ENCODE peak calls at places on chromosomes 16 and 17, in five cellular contexts. O is tibial artery; X is stimulated activated CD4-positive, alpha-beta T cell treated with anti-CD3 and anti-CD28 coated beads, TNF-alpha, amount 100 ng/mL, for 48 hours; W is activated T-helper 1 cell treated with Interleukin-2 at 50 U/mL for 16 hours; P is activated CD4-positive, alpha-beta T cell treated with anti-CD3 and anti-CD28 coated beads for 24 hours. I is an unnamed sample.

GRCh38 chr17:49703557-49704277 is 4.0 kb downstream of the SLC35B1 start:
- DNase-seq in O (no peak), X (no peak), W (no peak), P (no peak), I (no peak)

GRCh38 chr16:88524973-88525662 is 45.1 kb upstream of the ZC3H18 start:
- DNase-seq in O (no peak), X (no peak), W (no peak), P (no peak), I (no peak)

GRCh38 chr16:66300501-66300900 is 66.0 kb upstream of the CDH5 start:
- DNase-seq in O (no peak), X (no peak), W (no peak), P (no peak), I (no peak)

GRCh38 chr16:76756951-76757350 is 434.0 kb upstream of the MON1B start:
- DNase-seq in O (no peak), X (no peak), W (no peak), P (no peak), I (no peak)

GRCh38 chr17:82237083-82237745 is 8.4 kb downstream of the SLC16A3 start:
- DNase-seq in O (peak; percentile 70), X (no peak), W (no peak), P (no peak), I (no peak)

GRCh38 chr16:21568502-21569189 is 30.7 kb upstream of the METTL9 start:
- DNase-seq in O (peak; percentile 57), X (no peak), W (no peak), P (no peak), I (no peak)

GRCh38 chr17:82065638-82066303 is at the start of gene DUS1L:
- DNase-seq in O (no peak), X (peak; percentile 56), W (peak; percentile 60), P (peak; percentile 58), I (peak; percentile 61)

GRCh38 chr16:60077791-60078280 is 1343.7 kb upstream of the GOT2 start:
- DNase-seq in O (no peak), X (no peak), W (no peak), P (no peak), I (no peak)

GRCh38 chr17:38551121-38551520 is 54.6 kb downstream of the SRCIN1 start:
- DNase-seq in O (no peak), X (no peak), W (no peak), P (no peak), I (no peak)

GRCh38 chr16:16096161-16096857 is 127.0 kb downstream of the ABCC6 start:
- DNase-seq in O (peak; percentile 92), X (no peak), W (no peak), P (no peak), I (no peak)

GRCh38 chr16:78519896-78520295 is 420.4 kb downstream of the WWOX start:
- DNase-seq in O (no peak), X (no peak), W (no peak), P (no peak), I (no peak)

GRCh38 chr17:73402466-73402865 is 90.7 kb upstream of the CDC42EP4 start:
- DNase-seq in O (no peak), X (no peak), W (no peak), P (no peak), I (no peak)

GRCh38 chr17:27572665-27573064 is 58.3 kb upstream of the LGALS9 start:
- DNase-seq in O (no peak), X (peak; percentile 17), W (no peak), P (peak; percentile 43), I (peak; percentile 65)

GRCh38 chr16:68376590-68376989 is 65.8 kb downstream of the PRMT7 start:
- DNase-seq in O (no peak), X (no peak), W (no peak), P (no peak), I (no peak)

GRCh38 chr17:81068411-81068810 is 33.5 kb downstream of the BAIAP2 start:
- DNase-seq in O (no peak), X (no peak), W (no peak), P (no peak), I (no peak)

GRCh38 chr17:62616993-62617893 is 10.2 kb upstream of the MRC2 start:
- DNase-seq in O (no peak), X (no peak), W (no peak), P (no peak), I (no peak)

GRCh38 chr16:19804538-19805323 is 79.9 kb downstream of the GPRC5B start:
- DNase-seq in O (peak; percentile 73), X (no peak), W (peak; percentile 29), P (no peak), I (no peak)

GRCh38 chr17:2482218-2482617 is 29.5 kb downstream of the METTL16 start:
- DNase-seq in O (no peak), X (no peak), W (no peak), P (no peak), I (no peak)

GRCh38 chr16:15765880-15766279 is 90.9 kb downstream of the MYH11 start:
- DNase-seq in O (no peak), X (no peak), W (no peak), P (no peak), I (no peak)

GRCh38 chr16:8120001-8120400 is 470.3 kb downstream of the TMEM114 start:
- DNase-seq in O (no peak), X (no peak), W (no peak), P (no peak), I (no peak)

GRCh38 chr16:54697677-54698076 is 233.0 kb upstream of the IRX5 start:
- DNase-seq in O (no peak), X (no peak), W (no peak), P (no peak), I (no peak)

GRCh38 chr17:55420067-55420775 is 1.4 kb downstream of the MMD start:
- DNase-seq in O (no peak), X (no peak), W (no peak), P (no peak), I (peak; percentile 7)

GRCh38 chr17:36978810-36979584 is 30.2 kb downstream of the AATF start:
- DNase-seq in O (no peak), X (no peak), W (no peak), P (no peak), I (no peak)

GRCh38 chr17:81662002-81662401 is 4.4 kb downstream of the OXLD1 start:
- DNase-seq in O (no peak), X (no peak), W (no peak), P (no peak), I (no peak)

GRCh38 chr17:15392326-15392739 is 50.9 kb upstream of the TEKT3 start:
- DNase-seq in O (no peak), X (no peak), W (no peak), P (no peak), I (no peak)

GRCh38 chr17:29717817-29718216 is 95.1 kb upstream of the CORO6 start:
- DNase-seq in O (no peak), X (no peak), W (no peak), P (no peak), I (no peak)

GRCh38 chr17:36888236-36888957 is 48.9 kb upstream of the LHX1 start:
- DNase-seq in O (no peak), X (no peak), W (no peak), P (no peak), I (no peak)

GRCh38 chr16:1530349-1530882 is 3.0 kb upstream of the TMEM204 start:
- DNase-seq in O (no peak), X (no peak), W (no peak), P (no peak), I (no peak)

GRCh38 chr17:42531455-42532354 is 4.3 kb upstream of the NAGLU start:
- DNase-seq in O (peak; percentile 81), X (no peak), W (peak; percentile 43), P (no peak), I (no peak)

GRCh38 chr17:15220785-15221184 is 44.3 kb downstream of the PMP22 start:
- DNase-seq in O (no peak), X (no peak), W (no peak), P (no peak), I (no peak)

GRCh38 chr16:66275795-66276428 is 90.6 kb upstream of the CDH5 start:
- DNase-seq in O (no peak), X (no peak), W (no peak), P (no peak), I (no peak)

GRCh38 chr16:853981-854807 is 53.7 kb upstream of the GNG13 start:
- DNase-seq in O (no peak), X (no peak), W (no peak), P (no peak), I (no peak)

GRCh38 chr17:73387746-73388577 is 76.2 kb upstream of the CDC42EP4 start:
- DNase-seq in O (no peak), X (no peak), W (no peak), P (no peak), I (no peak)